ENCODE peak calls at places on chromosomes 1 and 21, in seven cellular contexts. One of them, this sample, is unnamed.

GRCh38 chr1:197909346-197909745 is 6.9 kb downstream of the C1orf53 start:
- DNase-seq in brain microvascular endothelial cell: no peak
- DNase-seq in IMR-90: no peak
- DNase-seq in upper lobe of right lung: no peak
- DNase-seq in fibroblast of pulmonary artery: no peak
- DNase-seq in lung: no peak
- DNase-seq in transverse colon: no peak
- DNase-seq in this sample: no peak

GRCh38 chr1:159839135-159839849 is 12.6 kb downstream of the SLAMF8 start:
- DNase-seq in brain microvascular endothelial cell: no peak
- DNase-seq in IMR-90: no peak
- DNase-seq in upper lobe of right lung: no peak
- DNase-seq in fibroblast of pulmonary artery: no peak
- DNase-seq in lung: no peak
- DNase-seq in transverse colon: no peak
- DNase-seq in this sample: no peak

GRCh38 chr1:6116137-6116536 is 64.0 kb downstream of the CHD5 start:
- DNase-seq in brain microvascular endothelial cell: no peak
- DNase-seq in IMR-90: peak
- DNase-seq in upper lobe of right lung: no peak
- DNase-seq in fibroblast of pulmonary artery: peak
- DNase-seq in lung: no peak
- DNase-seq in transverse colon: no peak
- DNase-seq in this sample: peak

GRCh38 chr1:202288177-202288576 is 53.6 kb downstream of the UBE2T start:
- DNase-seq in brain microvascular endothelial cell: no peak
- DNase-seq in IMR-90: no peak
- DNase-seq in upper lobe of right lung: no peak
- DNase-seq in fibroblast of pulmonary artery: no peak
- DNase-seq in lung: no peak
- DNase-seq in transverse colon: no peak
- DNase-seq in this sample: no peak

GRCh38 chr21:39373634-39374033 is 24.7 kb upstream of the HMGN1 start:
- DNase-seq in brain microvascular endothelial cell: peak
- DNase-seq in IMR-90: peak
- DNase-seq in upper lobe of right lung: no peak
- DNase-seq in fibroblast of pulmonary artery: peak
- DNase-seq in lung: no peak
- DNase-seq in transverse colon: no peak
- DNase-seq in this sample: peak

GRCh38 chr1:235820059-235820458 is 46.6 kb downstream of the LYST start:
- DNase-seq in brain microvascular endothelial cell: no peak
- DNase-seq in IMR-90: no peak
- DNase-seq in upper lobe of right lung: no peak
- DNase-seq in fibroblast of pulmonary artery: no peak
- DNase-seq in lung: no peak
- DNase-seq in transverse colon: no peak
- DNase-seq in this sample: no peak

GRCh38 chr1:2236695-2237677 is 8.9 kb downstream of the SKI start:
- DNase-seq in brain microvascular endothelial cell: no peak
- DNase-seq in IMR-90: no peak
- DNase-seq in upper lobe of right lung: no peak
- DNase-seq in fibroblast of pulmonary artery: no peak
- DNase-seq in lung: no peak
- DNase-seq in transverse colon: no peak
- DNase-seq in this sample: peak

GRCh38 chr1:230972855-230973271 is 5.8 kb downstream of the TTC13 start:
- DNase-seq in brain microvascular endothelial cell: peak
- DNase-seq in IMR-90: peak
- DNase-seq in upper lobe of right lung: no peak
- DNase-seq in fibroblast of pulmonary artery: no peak
- DNase-seq in lung: no peak
- DNase-seq in transverse colon: peak
- DNase-seq in this sample: no peak

GRCh38 chr1:107460009-107460408 is 319.2 kb downstream of the NTNG1 start:
- DNase-seq in brain microvascular endothelial cell: no peak
- DNase-seq in IMR-90: no peak
- DNase-seq in upper lobe of right lung: no peak
- DNase-seq in fibroblast of pulmonary artery: no peak
- DNase-seq in lung: no peak
- DNase-seq in transverse colon: peak
- DNase-seq in this sample: no peak

DNA sequence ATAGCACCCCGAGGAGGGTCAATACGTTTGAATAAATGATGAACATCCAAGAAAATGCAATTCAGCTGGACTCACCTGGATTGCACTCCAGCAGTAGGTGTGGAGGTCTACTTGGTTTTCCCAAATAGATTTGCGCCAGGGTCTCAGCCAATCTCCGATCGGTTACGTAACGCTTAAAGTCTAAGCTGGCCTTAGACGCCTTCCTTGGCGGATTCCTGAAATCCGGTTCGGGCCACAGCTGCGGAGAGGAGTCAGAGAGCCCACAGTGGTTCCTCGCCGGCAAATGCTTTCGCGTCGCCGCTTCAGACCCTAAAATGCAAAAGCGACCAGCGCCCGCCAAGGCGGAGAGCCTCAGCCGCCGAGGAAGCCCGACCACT is 322 bp downstream of the TFB2M start:
- DNase-seq in brain microvascular endothelial cell: no peak
- DNase-seq in IMR-90: peak
- DNase-seq in upper lobe of right lung: no peak
- DNase-seq in fibroblast of pulmonary artery: peak
- DNase-seq in lung: no peak
- DNase-seq in transverse colon: no peak
- DNase-seq in this sample: no peak
- TF ChIP-seq CTCF in brain microvascular endothelial cell: no peak
- TF ChIP-seq CTCF in IMR-90: no peak
- TF ChIP-seq CTCF in upper lobe of right lung: no peak
- TF ChIP-seq CTCF in fibroblast of pulmonary artery: no peak
- TF ChIP-seq CTCF in lung: no peak
- TF ChIP-seq CTCF in transverse colon: no peak
- TF ChIP-seq CTCF in this sample: no peak

GRCh38 chr1:30330644-30331043 is 392.7 kb downstream of the MATN1 start:
- DNase-seq in brain microvascular endothelial cell: no peak
- DNase-seq in IMR-90: no peak
- DNase-seq in upper lobe of right lung: no peak
- DNase-seq in fibroblast of pulmonary artery: no peak
- DNase-seq in lung: peak
- DNase-seq in transverse colon: no peak
- DNase-seq in this sample: no peak

GRCh38 chr1:30331415-30332065 is 391.8 kb downstream of the MATN1 start:
- DNase-seq in brain microvascular endothelial cell: no peak
- DNase-seq in IMR-90: no peak
- DNase-seq in upper lobe of right lung: no peak
- DNase-seq in fibroblast of pulmonary artery: no peak
- DNase-seq in lung: peak
- DNase-seq in transverse colon: no peak
- DNase-seq in this sample: no peak

GRCh38 chr1:30329263-30329753 is 394.1 kb downstream of the MATN1 start:
- DNase-seq in brain microvascular endothelial cell: no peak
- DNase-seq in IMR-90: no peak
- DNase-seq in upper lobe of right lung: no peak
- DNase-seq in fibroblast of pulmonary artery: no peak
- DNase-seq in lung: peak
- DNase-seq in transverse colon: no peak
- DNase-seq in this sample: no peak

GRCh38 chr1:30328401-30329262 is 394.8 kb downstream of the MATN1 start:
- DNase-seq in brain microvascular endothelial cell: no peak
- DNase-seq in IMR-90: no peak
- DNase-seq in upper lobe of right lung: no peak
- DNase-seq in fibroblast of pulmonary artery: no peak
- DNase-seq in lung: peak
- DNase-seq in transverse colon: no peak
- DNase-seq in this sample: no peak

DNA sequence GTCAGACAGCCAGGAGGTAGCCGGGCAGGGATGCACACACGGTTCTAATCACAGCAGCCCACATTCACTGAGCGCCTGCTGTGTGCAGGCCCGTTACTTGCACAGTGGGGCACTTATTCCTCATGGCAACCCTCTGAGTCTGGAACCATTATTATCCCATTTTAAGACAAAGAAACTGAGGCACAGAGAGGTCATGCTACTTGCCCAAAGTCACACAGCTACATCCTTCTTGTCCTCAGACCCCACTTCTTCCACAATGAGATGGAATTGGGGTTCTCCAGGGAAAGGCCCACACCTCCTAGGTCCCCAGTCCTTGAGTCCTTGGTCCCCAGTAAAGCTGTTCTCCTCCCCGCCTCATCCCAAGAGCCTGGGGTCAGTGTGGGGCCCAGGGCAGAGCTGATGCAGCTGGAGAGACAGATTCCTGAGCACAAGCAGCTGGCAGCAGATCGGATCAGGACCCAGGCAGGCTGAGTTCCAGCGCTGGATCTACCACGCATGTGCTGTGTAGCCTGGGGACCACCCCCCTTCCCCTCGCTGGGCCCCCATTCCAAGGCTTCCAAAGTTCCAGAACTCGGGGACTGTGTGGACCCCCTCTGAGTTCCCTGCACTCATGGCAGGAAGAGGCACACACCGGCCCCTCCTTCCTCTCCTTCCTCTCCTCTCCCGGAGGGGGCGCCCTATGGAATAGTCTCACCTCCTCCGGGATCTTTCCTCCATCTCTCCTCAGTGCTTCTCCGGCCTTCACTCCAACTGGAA is 393.4 kb downstream of the MATN1 start:
- DNase-seq in brain microvascular endothelial cell: no peak
- DNase-seq in IMR-90: no peak
- DNase-seq in upper lobe of right lung: no peak
- DNase-seq in fibroblast of pulmonary artery: no peak
- DNase-seq in lung: peak
- DNase-seq in transverse colon: no peak
- DNase-seq in this sample: no peak
- H3K4me3 ChIP-seq in brain microvascular endothelial cell: no peak
- H3K4me3 ChIP-seq in IMR-90: no peak
- H3K4me3 ChIP-seq in upper lobe of right lung: no peak
- H3K4me3 ChIP-seq in fibroblast of pulmonary artery: no peak
- H3K4me3 ChIP-seq in lung: no peak
- H3K4me3 ChIP-seq in transverse colon: no peak
- H3K4me3 ChIP-seq in this sample: no peak

GRCh38 chr1:72062584-72062983 is 219.8 kb downstream of the NEGR1 start:
- DNase-seq in brain microvascular endothelial cell: peak
- DNase-seq in IMR-90: peak
- DNase-seq in upper lobe of right lung: no peak
- DNase-seq in fibroblast of pulmonary artery: peak
- DNase-seq in lung: no peak
- DNase-seq in transverse colon: no peak
- DNase-seq in this sample: no peak

GRCh38 chr1:72063364-72063763 is 219.0 kb downstream of the NEGR1 start:
- DNase-seq in brain microvascular endothelial cell: no peak
- DNase-seq in IMR-90: peak
- DNase-seq in upper lobe of right lung: no peak
- DNase-seq in fibroblast of pulmonary artery: no peak
- DNase-seq in lung: no peak
- DNase-seq in transverse colon: no peak
- DNase-seq in this sample: no peak

GRCh38 chr1:72064301-72064700 is 218.0 kb downstream of the NEGR1 start:
- DNase-seq in brain microvascular endothelial cell: no peak
- DNase-seq in IMR-90: no peak
- DNase-seq in upper lobe of right lung: no peak
- DNase-seq in fibroblast of pulmonary artery: no peak
- DNase-seq in lung: no peak
- DNase-seq in transverse colon: no peak
- DNase-seq in this sample: no peak

GRCh38 chr1:72056516-72056915 is 225.8 kb downstream of the NEGR1 start:
- DNase-seq in brain microvascular endothelial cell: no peak
- DNase-seq in IMR-90: no peak
- DNase-seq in upper lobe of right lung: no peak
- DNase-seq in fibroblast of pulmonary artery: no peak
- DNase-seq in lung: no peak
- DNase-seq in transverse colon: no peak
- DNase-seq in this sample: no peak

GRCh38 chr1:72060466-72060865 is 221.9 kb downstream of the NEGR1 start:
- DNase-seq in brain microvascular endothelial cell: no peak
- DNase-seq in IMR-90: no peak
- DNase-seq in upper lobe of right lung: no peak
- DNase-seq in fibroblast of pulmonary artery: no peak
- DNase-seq in lung: no peak
- DNase-seq in transverse colon: no peak
- DNase-seq in this sample: no peak
- TF ChIP-seq CTCF in brain microvascular endothelial cell: no peak
- TF ChIP-seq CTCF in IMR-90: no peak
- TF ChIP-seq CTCF in upper lobe of right lung: no peak
- TF ChIP-seq CTCF in fibroblast of pulmonary artery: no peak
- TF ChIP-seq CTCF in lung: no peak
- TF ChIP-seq CTCF in transverse colon: no peak
- TF ChIP-seq CTCF in this sample: no peak

GRCh38 chr1:225877570-225877969 is 4.6 kb downstream of the TMEM63A start:
- DNase-seq in brain microvascular endothelial cell: peak
- DNase-seq in IMR-90: peak
- DNase-seq in upper lobe of right lung: peak
- DNase-seq in fibroblast of pulmonary artery: peak
- DNase-seq in lung: no peak
- DNase-seq in transverse colon: peak
- DNase-seq in this sample: peak

GRCh38 chr1:225873281-225873850 is 8.8 kb downstream of the TMEM63A start:
- DNase-seq in brain microvascular endothelial cell: no peak
- DNase-seq in IMR-90: no peak
- DNase-seq in upper lobe of right lung: no peak
- DNase-seq in fibroblast of pulmonary artery: no peak
- DNase-seq in lung: no peak
- DNase-seq in transverse colon: no peak
- DNase-seq in this sample: no peak

GRCh38 chr1:225874431-225874830 is 7.7 kb downstream of the TMEM63A start:
- DNase-seq in brain microvascular endothelial cell: no peak
- DNase-seq in IMR-90: no peak
- DNase-seq in upper lobe of right lung: no peak
- DNase-seq in fibroblast of pulmonary artery: no peak
- DNase-seq in lung: no peak
- DNase-seq in transverse colon: no peak
- DNase-seq in this sample: no peak

GRCh38 chr1:225876900-225877510 is 5.2 kb downstream of the TMEM63A start:
- DNase-seq in brain microvascular endothelial cell: no peak
- DNase-seq in IMR-90: no peak
- DNase-seq in upper lobe of right lung: no peak
- DNase-seq in fibroblast of pulmonary artery: no peak
- DNase-seq in lung: no peak
- DNase-seq in transverse colon: no peak
- DNase-seq in this sample: no peak

DNA sequence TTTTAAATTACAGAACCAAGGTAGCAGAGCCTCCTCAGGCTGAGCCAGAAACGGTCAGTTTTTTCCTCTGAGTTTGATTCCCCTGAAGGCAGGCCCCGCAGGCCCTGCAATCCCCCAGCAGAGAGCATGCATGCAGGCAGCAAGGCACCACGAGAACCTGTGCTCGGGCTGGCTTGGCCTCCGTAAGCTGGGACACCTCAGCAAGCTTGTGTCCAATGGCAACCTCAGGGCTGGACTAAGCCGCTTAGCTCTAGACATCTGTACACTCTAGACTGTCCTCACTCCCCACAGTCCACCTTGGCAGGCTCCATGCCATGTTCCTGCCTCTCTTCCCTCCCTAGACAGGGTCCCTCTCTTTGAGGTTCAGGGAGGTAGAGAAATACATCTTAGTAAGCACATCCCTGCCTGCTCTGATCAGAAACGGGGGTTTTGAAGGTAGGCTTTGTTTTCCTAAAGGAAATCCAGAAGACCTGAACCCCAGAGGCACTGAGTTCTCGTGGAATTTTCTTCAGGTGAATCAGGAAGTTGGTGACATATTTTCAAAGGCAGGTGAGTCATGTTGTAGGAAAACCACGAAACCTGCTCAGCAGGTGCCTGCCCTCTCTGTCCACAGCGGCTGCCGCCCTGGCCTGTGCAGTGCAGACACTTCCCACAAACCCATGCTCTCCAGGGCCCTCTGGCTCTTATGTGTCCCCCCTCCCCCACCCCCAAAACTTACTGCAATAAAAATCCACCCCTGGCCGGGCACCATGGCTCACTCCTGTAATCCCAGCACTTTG is 6.9 kb downstream of the TMEM63A start:
- DNase-seq in brain microvascular endothelial cell: no peak
- DNase-seq in IMR-90: no peak
- DNase-seq in upper lobe of right lung: peak
- DNase-seq in fibroblast of pulmonary artery: no peak
- DNase-seq in lung: peak
- DNase-seq in transverse colon: peak
- DNase-seq in this sample: no peak
- H3K4me3 ChIP-seq in brain microvascular endothelial cell: no peak
- H3K4me3 ChIP-seq in IMR-90: no peak
- H3K4me3 ChIP-seq in upper lobe of right lung: no peak
- H3K4me3 ChIP-seq in fibroblast of pulmonary artery: no peak
- H3K4me3 ChIP-seq in lung: no peak
- H3K4me3 ChIP-seq in transverse colon: no peak
- H3K4me3 ChIP-seq in this sample: no peak